ENCODE peak calls at places on chromosomes 11 and 22, in seven cellular contexts. Z is effector memory CD8-positive, alpha-beta T cell; G is H1; X is midbrain; U is type B pancreatic cell; Y is stimulated activated CD8-positive, alpha-beta memory T cell treated with anti-CD3 and anti-CD28 coated beads, Interleukin-2, amount 100 ng/mL, for 1 hour; V is activated CD4-positive, CD25-positive, alpha-beta regulatory T cell treated with anti-CD3 and anti-CD28 coated beads, Interleukin-2, amount 50 U/mL, for 16 hours. M is an unnamed sample.

GRCh38 chr22:50119768-50120251 is 30.0 kb downstream of the MOV10L1 start:
- DNase-seq in X (no peak), G (no peak), U (no peak), Z (no peak), Y (no peak), V (no peak), M (no peak)

GRCh38 chr11:27501102-27501501 is 5.5 kb downstream of the LIN7C start:
- DNase-seq in G (no peak), X (no peak), V (no peak), Z (no peak), U (no peak), Y (no peak), M (no peak)

GRCh38 chr11:121950160-121950559 is 165.9 kb downstream of the BLID start:
- DNase-seq in Z (no peak), X (no peak), Y (no peak), U (no peak), G (no peak), V (no peak), M (no peak)

GRCh38 chr11:95536049-95536448 is 253.5 kb downstream of the FAM76B start:
- DNase-seq in V (no peak), U (no peak), Y (no peak), G (no peak), Z (no peak), X (no peak), M (no peak)

GRCh38 chr11:45949992-45950407 is 27.5 kb downstream of the LARGE2 start:
- DNase-seq in U (no peak), G (no peak), X (peak), V (no peak), Y (no peak), Z (no peak), M (no peak)

GRCh38 chr11:120824242-120824641 is 199.7 kb upstream of the TBCEL start:
- DNase-seq in V (no peak), G (no peak), U (no peak), Y (no peak), Z (no peak), X (no peak), M (no peak)

GRCh38 chr11:70158201-70158600 is 44.9 kb upstream of the FADD start:
- DNase-seq in X (no peak), V (no peak), U (no peak), G (peak), Y (no peak), Z (no peak), M (no peak)

GRCh38 chr11:93642416-93642815 is 19.1 kb upstream of the CEP295 start:
- DNase-seq in Z (no peak), U (no peak), V (no peak), Y (no peak), G (no peak), X (no peak), M (no peak)

GRCh38 chr11:14756349-14756748 is 112.7 kb downstream of the PDE3B start:
- DNase-seq in X (no peak), V (no peak), U (no peak), Z (no peak), G (no peak), Y (no peak), M (no peak)

GRCh38 chr11:110433393-110434333 is 3.9 kb downstream of the FDX1 start:
- DNase-seq in X (peak), Z (no peak), G (no peak), V (no peak), Y (no peak), U (no peak), M (no peak)